ENCODE peak calls at places on chromosomes 4 and X, in six cellular contexts. A, E, D, X, I and S are unnamed samples.

GRCh38 chr4:8108261-8108660 is 50.4 kb downstream of the ABLIM2 start:
- DNase-seq in A (no peak), E (no peak), D (no peak), X (no peak), I (no peak), S (no peak)

GRCh38 chr4:73734405-73735070 is 5.8 kb upstream of the CXCL8 start:
- DNase-seq in A (no peak), E (no peak), D (peak; percentile 49), X (no peak), I (no peak), S (no peak)

GRCh38 chrX:40068048-40068447 is 29.7 kb downstream of the BCOR start:
- DNase-seq in A (no peak), E (no peak), D (no peak), X (no peak), I (no peak), S (no peak)

GRCh38 chrX:68995780-68996551 is 167.1 kb downstream of the EFNB1 start:
- DNase-seq in A (no peak), E (peak; percentile 33), D (peak; percentile 90), X (no peak), I (no peak), S (no peak)

GRCh38 chrX:29947225-29947624 is 268.1 kb upstream of the MAGEB2 start:
- DNase-seq in A (no peak), E (no peak), D (no peak), X (no peak), I (no peak), S (no peak)

GRCh38 chr4:185520119-185520518 is 15.2 kb downstream of the PDLIM3 start:
- DNase-seq in A (no peak), E (no peak), D (peak; percentile 88), X (no peak), I (no peak), S (no peak)

GRCh38 chr4:173878701-173879100 is 348.7 kb upstream of the HAND2 start:
- DNase-seq in A (no peak), E (peak; percentile 52), D (peak; percentile 51), X (no peak), I (no peak), S (no peak)

GRCh38 chrX:47283015-47283771 is 50.4 kb downstream of the USP11 start:
- DNase-seq in A (peak; percentile 7), E (no peak), D (peak; percentile 69), X (no peak), I (no peak), S (no peak)

GRCh38 chr4:32135642-32136041 is 1415.5 kb downstream of the PCDH7 start:
- DNase-seq in A (no peak), E (no peak), D (peak; percentile 14), X (no peak), I (no peak), S (no peak)

GRCh38 chrX:40759374-40759773 is 24.0 kb upstream of the MED14 start:
- DNase-seq in A (no peak), E (no peak), D (no peak), X (no peak), I (no peak), S (no peak)

GRCh38 chr4:146179784-146180405 is 4.4 kb downstream of the LSM6 start:
- DNase-seq in A (no peak), E (peak; percentile 69), D (no peak), X (no peak), I (no peak), S (no peak)

GRCh38 chr4:17502764-17503163 is 9.1 kb downstream of the QDPR start:
- DNase-seq in A (no peak), E (no peak), D (peak; percentile 77), X (no peak), I (no peak), S (no peak)

GRCh38 chrX:110418220-110418856 is 59.7 kb downstream of the RTL9 start:
- DNase-seq in A (peak; percentile 59), E (peak; percentile 76), D (peak; percentile 78), X (no peak), I (no peak), S (no peak)
- H3K4me3 ChIP-seq in A (no peak overlapping the region), E (no peak overlapping the region), D (peak overlapping the region; percentile 22), X (no peak overlapping the region), I (no peak overlapping the region), S (no peak overlapping the region)

DNA sequence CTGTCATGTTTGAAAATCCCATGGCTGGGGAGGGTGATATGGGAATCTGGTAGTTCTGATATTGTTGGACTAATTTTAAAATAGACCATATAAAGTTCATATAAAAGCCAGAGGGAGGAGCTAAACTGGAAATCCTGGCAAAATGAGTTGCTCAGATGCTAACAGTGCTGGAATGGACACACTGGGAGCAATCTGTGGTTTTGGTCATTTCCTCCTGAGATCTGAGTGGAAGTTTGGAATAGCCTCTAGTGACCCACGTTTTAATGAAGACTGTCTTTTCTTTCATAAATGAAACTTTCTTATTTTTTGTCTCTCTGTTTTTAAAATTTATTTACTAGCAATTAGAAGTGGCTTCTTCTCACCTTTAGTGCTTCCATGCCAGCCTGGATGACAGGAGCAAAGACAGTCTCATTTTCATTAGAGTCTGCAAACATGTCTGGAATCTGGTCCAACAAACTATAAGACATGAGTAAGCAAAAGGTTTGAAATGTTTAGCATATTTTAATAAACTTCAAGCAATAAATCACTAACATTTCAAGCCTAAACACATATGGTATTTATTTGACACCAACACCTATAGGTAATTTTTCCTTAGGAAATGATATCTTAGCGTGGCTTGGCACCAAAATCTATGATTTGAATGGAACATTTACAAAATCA is 66.6 kb downstream of the METTL14 start:
- DNase-seq in A (no peak), E (no peak), D (peak; percentile 86), X (no peak), I (no peak), S (no peak)
- H3K4me1 ChIP-seq in A (no peaks in the 10 kb centered on the region), E (no peaks in the 10 kb centered on the region), D (peaks cover 9% of the 10 kb centered on the region), X (peaks cover 98% of the 10 kb centered on the region), I (no peaks in the 10 kb centered on the region), S (no peaks in the 10 kb centered on the region)

GRCh38 chr4:37890501-37891220 is at the start of gene TBC1D1:
- DNase-seq in A (no peak), E (peak; percentile 74), D (no peak), X (peak; percentile 93), I (peak; percentile 5), S (no peak)

GRCh38 chr4:37893164-37893563 is 2.3 kb downstream of the TBC1D1 start:
- DNase-seq in A (no peak), E (no peak), D (no peak), X (no peak), I (no peak), S (no peak)

GRCh38 chr4:37892641-37893040 is 1.8 kb downstream of the TBC1D1 start:
- DNase-seq in A (no peak), E (no peak), D (no peak), X (no peak), I (peak; percentile 12), S (no peak)

GRCh38 chr4:37891221-37892159 is 606 bp downstream of the TBC1D1 start:
- DNase-seq in A (no peak), E (peak; percentile 70), D (peak; percentile 15), X (peak; percentile 86), I (peak; percentile 34), S (no peak)

DNA sequence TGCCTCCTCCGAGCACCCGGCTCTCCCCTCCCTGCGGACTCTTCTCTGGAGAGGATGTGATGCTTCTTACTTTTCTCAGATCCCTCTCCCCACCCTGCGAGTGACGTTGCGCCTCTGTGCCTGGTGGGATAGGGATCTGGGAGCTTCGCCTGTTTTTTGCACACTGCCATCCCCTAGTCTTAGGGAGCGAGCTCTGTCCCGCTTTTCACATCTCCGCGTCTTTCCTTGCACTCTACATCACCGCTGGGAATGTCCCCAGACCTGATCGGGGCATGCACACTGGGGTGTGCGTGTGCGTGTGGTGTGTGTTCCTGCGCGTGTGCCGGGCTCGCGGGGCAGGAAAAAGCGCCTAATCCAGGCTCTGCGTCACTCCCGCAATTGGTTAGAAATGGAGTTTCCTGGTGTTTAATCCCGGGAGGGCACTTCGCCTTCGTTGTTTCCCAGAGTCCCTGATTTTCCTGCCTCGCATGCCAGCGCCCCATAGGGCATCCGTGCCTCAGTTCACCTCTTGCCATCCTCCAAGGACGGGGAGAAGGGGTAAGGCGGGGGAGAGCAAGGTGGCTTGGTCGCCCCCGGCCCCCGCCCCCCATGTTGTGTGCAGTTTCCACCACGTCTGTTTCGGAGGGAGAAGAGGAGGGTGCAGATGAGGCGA is 909 bp upstream of the TBC1D1 start:
- DNase-seq in A (no peak), E (peak; percentile 63), D (no peak), X (peak; percentile 89), I (no peak), S (no peak)
- H3K4me3 ChIP-seq in A (no peak overlapping the region), E (peak overlapping the region; percentile 64), D (peak overlapping the region; percentile 68), X (peak overlapping the region; percentile 92), I (peak overlapping the region; percentile 92), S (peak overlapping the region; percentile 91)

DNA sequence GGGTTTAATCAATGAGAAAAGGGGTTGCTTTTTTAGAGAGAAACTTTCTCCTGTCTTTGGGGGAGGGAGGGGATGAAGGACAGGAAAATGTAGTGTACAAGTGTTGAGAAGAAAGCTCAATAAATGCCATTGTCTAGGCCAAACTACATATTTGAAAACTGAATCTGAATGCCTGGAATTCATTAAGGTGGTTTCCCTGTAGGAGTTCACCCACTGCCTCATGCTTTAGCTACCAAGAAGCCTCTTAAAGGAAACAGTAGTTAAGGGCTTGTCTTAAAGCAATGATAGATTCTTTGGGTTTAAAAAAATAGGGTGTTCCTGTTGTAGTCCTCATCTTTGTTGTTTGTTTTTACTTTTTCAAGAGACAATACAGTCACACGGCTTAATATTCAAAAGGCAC is 45.8 kb downstream of the FNIP2 start:
- DNase-seq in A (no peak), E (no peak), D (peak; percentile 95), X (no peak), I (no peak), S (no peak)
- H3K4me1 ChIP-seq in A (peaks cover 47% of the 10 kb centered on the region), E (peaks cover 2% of the 10 kb centered on the region), D (peaks cover 2% of the 10 kb centered on the region), X (peaks cover 57% of the 10 kb centered on the region), I (peaks cover 20% of the 10 kb centered on the region), S (no peaks in the 10 kb centered on the region)